ENCODE peak calls at places on chromosomes 12 and 14, in nine cellular contexts. F is HCT116; P is fibroblast of lung; G is cardiac muscle cell; M is AG04450; L is stomach; K is CD4-positive, CD25-positive, alpha-beta regulatory T cell; D is DND-41; A is GM23248. I is an unnamed sample.

GRCh38 chr14:100159107-100159864 is at the start of gene DEGS2:
- DNase-seq in P (no peak), G (no peak), K (no peak), D (no peak), M (no peak), F (no peak), L (peak; percentile 85), A (peak; percentile 37), I (no peak)

GRCh38 chr14:70882771-70883492 is 24.3 kb upstream of the PCNX1 start:
- DNase-seq in M (no peak), P (peak; percentile 70), A (peak; percentile 81), L (no peak), F (no peak), D (no peak), K (no peak), G (peak; percentile 92), I (no peak)

GRCh38 chr12:90653051-90653450 is 301.9 kb downstream of the CCER1 start:
- DNase-seq in L (no peak), K (no peak), G (no peak), D (no peak), F (no peak), A (peak; percentile 84), M (peak; percentile 21), P (peak; percentile 6), I (no peak)

GRCh38 chr14:64731141-64731581 is 26.9 kb downstream of the PLEKHG3 start:
- DNase-seq in K (no peak), G (no peak), P (no peak), D (no peak), F (no peak), M (no peak), A (no peak), L (no peak), I (no peak)

GRCh38 chr12:29519585-29520182 is 22.2 kb upstream of the OVCH1 start:
- DNase-seq in A (peak; percentile 56), M (peak; percentile 36), K (peak; percentile 61), F (peak; percentile 29), L (no peak), D (peak; percentile 10), G (peak; percentile 79), P (peak; percentile 81), I (no peak)

GRCh38 chr12:3214508-3215365 is 137.6 kb downstream of the TSPAN9 start:
- DNase-seq in A (no peak), K (no peak), G (no peak), L (no peak), D (no peak), M (no peak), F (no peak), P (no peak), I (peak; percentile 48)

GRCh38 chr12:26319511-26319910 is 124.1 kb downstream of the SSPN start:
- DNase-seq in L (no peak), K (no peak), A (peak; percentile 99), P (peak; percentile 80), M (peak; percentile 81), F (no peak), D (no peak), G (peak; percentile 85), I (no peak)

GRCh38 chr12:94265521-94265920 is 117.1 kb downstream of the PLXNC1 start:
- DNase-seq in K (no peak), P (no peak), F (no peak), L (no peak), G (no peak), D (no peak), M (no peak), A (peak; percentile 67), I (no peak)

GRCh38 chr14:61533513-61534255 is 161.6 kb upstream of the HIF1A start:
- DNase-seq in F (no peak), K (peak; percentile 22), M (no peak), G (no peak), P (no peak), L (no peak), D (no peak), A (peak; percentile 48), I (no peak)

DNA sequence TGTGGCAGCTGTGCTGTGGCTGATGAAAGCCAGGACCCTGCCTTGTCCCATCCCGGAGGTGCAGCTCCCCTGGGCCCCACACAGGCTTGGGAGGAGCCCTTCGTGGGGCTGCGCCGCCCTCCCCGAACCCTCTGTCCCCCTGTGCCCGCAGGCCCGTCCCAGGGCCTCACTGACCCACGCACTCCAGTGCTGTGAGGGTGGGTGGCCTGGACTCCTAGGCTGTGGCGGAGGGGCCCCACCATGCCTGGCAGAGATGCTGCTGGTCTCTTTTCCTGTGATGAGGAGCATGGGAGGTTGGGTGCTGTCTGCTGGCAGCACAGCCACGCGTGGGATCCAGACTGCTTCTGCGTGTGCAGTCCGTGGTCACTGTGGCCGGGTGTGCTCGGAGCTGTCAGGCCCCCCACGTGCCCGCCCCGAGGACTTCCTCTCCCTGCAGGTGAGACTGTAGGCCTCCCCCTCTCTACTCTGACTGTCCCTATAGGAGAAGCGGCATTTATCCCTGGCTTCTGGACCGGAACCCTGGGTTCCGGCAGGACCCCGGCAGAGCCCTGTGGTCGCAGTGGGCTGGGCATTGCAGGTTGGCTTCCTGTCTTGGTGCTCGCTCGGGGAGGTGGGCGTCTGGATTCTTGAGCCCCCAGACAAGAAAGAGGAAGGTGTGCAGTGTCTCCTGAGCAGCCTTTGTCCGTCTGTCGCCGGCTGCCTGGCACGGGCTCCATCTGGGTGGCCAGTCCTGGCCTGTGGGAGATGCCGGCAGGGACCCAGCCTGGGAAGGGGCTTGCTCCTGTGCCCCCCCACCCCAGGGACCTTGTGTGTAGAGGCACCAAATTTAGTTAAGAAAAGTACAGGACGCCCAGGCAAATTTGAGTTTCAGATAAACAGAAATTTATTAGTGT is 2.3 kb downstream of the MTA1 start:
- DNase-seq in M (no peak), A (no peak), K (no peak), D (no peak), L (no peak), G (no peak), F (no peak), P (no peak), I (no peak)
- H3K4me3 ChIP-seq in M (peak overlapping the region; percentile 80), A (peak overlapping the region; percentile 77), K (no peak overlapping the region), D (no peak overlapping the region), L (peak overlapping the region; percentile 5), G (no peak overlapping the region), F (peak overlapping the region; percentile 97), P (peak overlapping the region; percentile 80), I (peak overlapping the region; percentile 69)

GRCh38 chr12:125065021-125065752 is at the start of gene AACS:
- DNase-seq in G (peak; percentile 83), K (peak; percentile 82), P (peak; percentile 74), D (peak; percentile 78), L (peak; percentile 79), M (peak; percentile 13), F (peak; percentile 45), A (peak; percentile 88), I (peak; percentile 84)
- H3K27ac ChIP-seq in G (no peak within 1 kb of the TSS), K (no peak within 1 kb of the TSS), P (peak within 1 kb of the TSS; percentile 71), D (peak within 1 kb of the TSS; percentile 46), L (peak within 1 kb of the TSS; percentile 81), M (no peak within 1 kb of the TSS), F (peak within 1 kb of the TSS; percentile 47), A (no peak within 1 kb of the TSS), I (peak within 1 kb of the TSS; percentile 61)

DNA sequence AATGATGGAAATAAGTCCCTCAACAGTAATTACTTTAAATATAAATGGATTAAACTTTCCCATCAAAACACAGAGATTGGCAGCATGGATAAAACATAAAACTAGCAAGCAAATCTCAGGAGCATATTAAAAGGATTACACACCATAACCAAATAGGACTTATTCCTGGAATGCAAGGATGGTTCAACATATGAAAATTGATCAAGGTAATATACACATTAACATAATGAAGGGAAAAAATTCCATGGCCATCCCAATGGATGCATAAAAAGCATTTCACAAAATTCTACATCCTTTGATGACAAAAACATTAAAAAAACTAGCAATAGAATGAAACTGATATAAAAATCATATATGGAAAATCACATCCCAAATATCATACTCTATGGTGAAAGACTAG is 13.6 kb downstream of the CACNA2D4 start:
- DNase-seq in D (no peak), F (no peak), A (no peak), P (no peak), M (no peak), L (no peak), G (no peak), K (no peak), I (no peak)
- H3K4me3 ChIP-seq in D (no peak overlapping the region), F (no peak overlapping the region), A (no peak overlapping the region), P (no peak overlapping the region), M (no peak overlapping the region), L (no peak overlapping the region), G (no peak overlapping the region), K (no peak overlapping the region), I (no peak overlapping the region)

DNA sequence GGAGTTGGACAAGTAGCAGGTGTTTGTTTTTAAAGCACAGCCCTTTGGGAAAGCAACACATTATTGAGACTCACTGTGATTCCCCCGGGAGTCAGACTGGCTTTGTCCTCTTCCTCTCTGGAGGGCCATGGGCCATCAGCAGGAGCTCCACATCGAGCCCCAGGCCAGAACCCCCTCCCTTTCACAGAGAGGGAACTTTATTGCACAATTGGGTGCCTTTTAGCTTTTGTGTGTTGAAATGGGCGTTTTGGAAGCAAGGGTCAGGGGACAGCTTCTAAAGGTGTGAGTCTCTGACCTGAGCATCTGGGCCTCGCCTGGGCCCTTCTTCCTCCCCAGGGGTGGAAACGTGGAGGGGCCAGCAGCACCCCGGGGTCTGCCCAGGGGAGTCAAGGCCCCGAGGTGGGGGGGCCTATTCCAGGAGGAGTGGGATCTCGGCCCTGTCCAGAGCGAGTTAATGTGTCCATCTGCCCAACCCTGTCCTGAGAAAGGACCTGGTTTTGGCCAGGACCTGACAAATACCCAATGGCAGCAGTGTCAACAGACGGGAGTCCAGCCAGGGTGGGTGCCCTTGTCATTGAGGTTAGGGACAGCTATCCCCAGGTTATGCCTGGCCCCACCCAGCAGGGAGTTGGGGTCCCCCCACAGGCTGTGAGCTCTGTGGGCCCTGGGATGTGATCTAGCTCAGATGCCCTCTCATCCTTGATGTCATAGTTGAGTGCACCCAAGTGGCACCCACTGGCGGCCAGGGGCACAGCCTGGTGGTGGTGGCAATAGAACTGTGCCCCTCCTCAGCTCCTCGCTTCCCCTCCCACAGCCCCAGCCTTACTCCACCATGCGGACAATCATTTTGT is 37.1 kb downstream of the SLC8B1 start:
- DNase-seq in A (no peak), K (no peak), L (no peak), M (no peak), D (no peak), F (no peak), P (no peak), G (no peak), I (peak; percentile 54)
- H3K27ac ChIP-seq in A (no peak overlapping the region), K (no peak overlapping the region), L (peak overlapping the region; percentile 16), M (no peak overlapping the region), D (peak overlapping the region; percentile 33), F (peak overlapping the region; percentile 13), P (no peak overlapping the region), G (no peak overlapping the region), I (no peak overlapping the region)

I was measured in left lung.